ENCODE peak calls at places on chromosomes 7 and 10, in six cellular contexts. M, L, Y, U, S and R are unnamed samples.

GRCh38 chr10:75143353-75143752 is 31.9 kb downstream of the SAMD8 start:
- DNase-seq in M (no peak), L (no peak), Y (no peak), U (no peak), S (no peak), R (no peak)

GRCh38 chr10:58152698-58153263 is 114.9 kb downstream of the IPMK start:
- DNase-seq in M (no peak), L (peak; percentile 43), Y (peak; percentile 51), U (no peak), S (peak; percentile 41), R (peak; percentile 62)

GRCh38 chr10:73887038-73888015 is 13.0 kb upstream of the CAMK2G start:
- DNase-seq in M (peak; percentile 62), L (no peak), Y (no peak), U (no peak), S (peak; percentile 59), R (no peak)

GRCh38 chr10:79555354-79555753 is 4.9 kb downstream of the SFTPA2 start:
- DNase-seq in M (no peak), L (no peak), Y (no peak), U (no peak), S (no peak), R (no peak)

GRCh38 chr10:57094083-57094482 is 733.0 kb upstream of the ZWINT start:
- DNase-seq in M (no peak), L (no peak), Y (no peak), U (no peak), S (no peak), R (no peak)

GRCh38 chr10:99945286-99945685 is 64.5 kb downstream of the DNMBP start:
- DNase-seq in M (peak; percentile 64), L (no peak), Y (no peak), U (no peak), S (no peak), R (no peak)

GRCh38 chr10:69410487-69410886 is 6.2 kb downstream of the TACR2 start:
- DNase-seq in M (no peak), L (no peak), Y (no peak), U (no peak), S (no peak), R (no peak)

GRCh38 chr7:88218836-88219605 is 817 bp downstream of the SRI start:
- DNase-seq in M (peak; percentile 25), L (no peak), Y (no peak), U (peak; percentile 27), S (peak; percentile 76), R (peak; percentile 55)

GRCh38 chr7:114784756-114785155 is 137.1 kb upstream of the MDFIC start:
- DNase-seq in M (no peak), L (no peak), Y (no peak), U (no peak), S (no peak), R (no peak)

GRCh38 chr10:32979041-32979440 is 21.0 kb upstream of the ITGB1 start:
- DNase-seq in M (no peak), L (no peak), Y (no peak), U (no peak), S (no peak), R (no peak)

GRCh38 chr10:69696073-69696731 is 66.2 kb downstream of the FAM241B start:
- DNase-seq in M (peak; percentile 90), L (peak; percentile 23), Y (peak; percentile 70), U (no peak), S (no peak), R (peak; percentile 65)

GRCh38 chr7:54546986-54547314 is 4.8 kb downstream of the VSTM2A start:
- DNase-seq in M (no peak), L (no peak), Y (no peak), U (no peak), S (no peak), R (no peak)

GRCh38 chr10:132203256-132204077 is 16.7 kb downstream of the DPYSL4 start:
- DNase-seq in M (no peak), L (no peak), Y (no peak), U (no peak), S (no peak), R (no peak)

GRCh38 chr10:73366381-73367298 is 8.0 kb upstream of the CFAP70 start:
- DNase-seq in M (no peak), L (no peak), Y (no peak), U (no peak), S (no peak), R (peak; percentile 32)

GRCh38 chr10:75062900-75063299 is 48.6 kb upstream of the SAMD8 start:
- DNase-seq in M (no peak), L (no peak), Y (no peak), U (no peak), S (no peak), R (no peak)

GRCh38 chr10:5565671-5566581 is 41.2 kb downstream of the CALML3 start:
- DNase-seq in M (no peak), L (no peak), Y (no peak), U (no peak), S (no peak), R (no peak)

GRCh38 chr7:6130007-6130587 is 98.9 kb downstream of the ANKRD61 start:
- DNase-seq in M (no peak), L (no peak), Y (no peak), U (no peak), S (no peak), R (peak; percentile 23)

GRCh38 chr7:43454936-43455518 is 127.9 kb upstream of the STK17A start:
- DNase-seq in M (peak; percentile 38), L (no peak), Y (peak; percentile 29), U (peak; percentile 13), S (peak; percentile 70), R (peak; percentile 36)

GRCh38 chr10:102712089-102712488 is 2.1 kb downstream of the ARL3 start:
- DNase-seq in M (no peak), L (no peak), Y (no peak), U (no peak), S (no peak), R (no peak)

GRCh38 chr10:35781643-35782035 is 139.5 kb upstream of the FZD8 start:
- DNase-seq in M (no peak), L (no peak), Y (peak; percentile 30), U (no peak), S (peak; percentile 9), R (peak; percentile 29)

GRCh38 chr7:100799037-100799896 is 28.1 kb downstream of the EPHB4 start:
- DNase-seq in M (peak; percentile 55), L (no peak), Y (peak; percentile 52), U (peak; percentile 5), S (peak; percentile 80), R (peak; percentile 73)

GRCh38 chr10:130986828-130987227 is 324.7 kb downstream of the TCERG1L start:
- DNase-seq in M (no peak), L (no peak), Y (no peak), U (no peak), S (no peak), R (no peak)

GRCh38 chr7:103990991-103991390 is 1.5 kb upstream of the RELN start:
- DNase-seq in M (no peak), L (no peak), Y (peak; percentile 16), U (no peak), S (peak; percentile 32), R (peak; percentile 37)

GRCh38 chr10:4623200-4623599 is 202.8 kb upstream of the AKR1E2 start:
- DNase-seq in M (no peak), L (no peak), Y (no peak), U (no peak), S (no peak), R (no peak)

DNA sequence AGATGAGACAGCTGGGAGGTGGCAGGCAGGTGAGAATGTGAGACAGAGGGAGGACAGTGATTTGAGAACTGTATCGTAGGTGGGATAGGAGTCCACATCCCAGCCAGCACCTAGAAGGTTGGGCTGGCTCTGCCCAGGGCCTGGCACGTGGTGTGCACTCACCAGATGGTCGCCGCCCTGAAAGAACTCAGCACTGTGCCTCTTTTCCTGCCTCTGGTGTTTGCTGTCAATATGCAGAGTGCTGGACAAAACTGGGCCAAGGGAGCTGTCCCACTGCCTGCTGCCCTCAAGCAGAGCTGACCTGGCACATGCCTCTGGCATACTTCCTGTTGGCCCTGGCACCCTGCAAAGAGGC is 36.8 kb downstream of the CHST3 start:
- DNase-seq in M (no peak), L (no peak), Y (no peak), U (no peak), S (peak; percentile 54), R (no peak)
- TF ChIP-seq CHD2 in M (no peak), L (no peak), Y (no peak), U (no peak), S (no peak), R (no peak)

DNA sequence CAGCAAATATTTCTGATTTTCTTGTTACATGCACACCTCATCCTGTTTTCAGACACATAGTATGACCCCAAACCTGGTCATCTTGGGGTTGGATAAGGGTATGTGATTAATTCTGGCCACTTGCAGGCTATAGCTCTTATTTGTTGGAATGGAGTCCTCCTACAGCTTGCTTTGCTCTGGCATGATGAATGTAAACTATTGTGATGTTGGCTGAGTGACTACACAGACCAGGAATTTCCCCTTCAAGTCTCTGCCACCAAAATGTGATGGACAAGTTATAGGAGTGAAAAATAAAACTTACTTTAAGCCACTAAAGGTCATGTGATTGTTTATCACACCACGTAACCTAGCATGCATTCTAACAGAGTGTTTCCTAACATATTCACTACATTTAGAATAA is 599.0 kb upstream of the PCDH15 start:
- DNase-seq in M (no peak), L (no peak), Y (no peak), U (no peak), S (no peak), R (no peak)
- TF ChIP-seq CHD2 in M (no peak), L (no peak), Y (no peak), U (no peak), S (no peak), R (no peak)

DNA sequence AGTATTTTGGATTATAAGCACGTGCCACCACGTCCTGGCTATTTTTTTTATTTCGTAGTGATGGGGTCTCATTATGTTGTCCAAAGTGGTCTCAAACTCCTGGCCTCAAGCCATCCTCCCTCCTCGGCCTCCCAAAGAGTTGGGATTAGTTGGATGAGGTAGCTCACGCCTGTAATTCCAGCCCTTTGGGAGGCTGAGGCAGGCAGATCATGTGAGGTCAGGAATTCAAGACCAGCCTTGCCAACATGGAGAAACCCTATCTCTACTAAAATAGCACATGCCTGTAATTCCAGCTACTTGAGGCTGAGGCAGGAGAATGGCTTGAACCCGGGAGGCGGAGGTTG is 21.8 kb upstream of the YWHAG start:
- DNase-seq in M (no peak), L (no peak), Y (no peak), U (no peak), S (no peak), R (no peak)
- TF ChIP-seq CHD2 in M (no peak), L (no peak), Y (no peak), U (no peak), S (no peak), R (no peak)

GRCh38 chr7:151199196-151199874 is 11.0 kb downstream of the H2BK1 start:
- DNase-seq in M (no peak), L (no peak), Y (no peak), U (no peak), S (no peak), R (no peak)
- TF ChIP-seq CHD2 in M (no peak), L (no peak), Y (no peak), U (no peak), S (no peak), R (no peak)